ENCODE peak calls at places on chromosomes 4 and X, in seven cellular contexts. One of them, this sample, is unnamed.

GRCh38 chr4:6225469-6225868 is 25.1 kb upstream of the JAKMIP1 start:
- DNase-seq in NCI-H2171 treated with DMSO at 0.1 percent for 48 hours: no peak
- DNase-seq in GM23338: peak
- DNase-seq in stimulated activated CD8-positive, alpha-beta memory T cell treated with anti-CD3 and anti-CD28 coated beads, Interleukin-12 subunit alpha, Interleukin-12 subunit beta, amount 100 ng/mL, for 4 hours: no peak
- DNase-seq in naive thymus-derived CD4-positive, alpha-beta T cell: no peak
- DNase-seq in mesenchymal stem cell: peak
- DNase-seq in NCI-H2029 treated with DMSO at 0.1 percent for 48 hours: no peak
- DNase-seq in this sample: no peak

GRCh38 chr4:55794053-55794452 is 25.5 kb upstream of the EXOC1L start:
- DNase-seq in naive thymus-derived CD4-positive, alpha-beta T cell: no peak
- DNase-seq in mesenchymal stem cell: no peak
- DNase-seq in stimulated activated CD8-positive, alpha-beta memory T cell treated with anti-CD3 and anti-CD28 coated beads, Interleukin-12 subunit alpha, Interleukin-12 subunit beta, amount 100 ng/mL, for 4 hours: no peak
- DNase-seq in NCI-H2029 treated with DMSO at 0.1 percent for 48 hours: no peak
- DNase-seq in GM23338: peak
- DNase-seq in NCI-H2171 treated with DMSO at 0.1 percent for 48 hours: no peak
- DNase-seq in this sample: no peak

GRCh38 chr4:110632506-110633357 is 9.9 kb upstream of the PITX2 start:
- DNase-seq in naive thymus-derived CD4-positive, alpha-beta T cell: no peak
- DNase-seq in mesenchymal stem cell: peak
- DNase-seq in stimulated activated CD8-positive, alpha-beta memory T cell treated with anti-CD3 and anti-CD28 coated beads, Interleukin-12 subunit alpha, Interleukin-12 subunit beta, amount 100 ng/mL, for 4 hours: no peak
- DNase-seq in NCI-H2029 treated with DMSO at 0.1 percent for 48 hours: no peak
- DNase-seq in NCI-H2171 treated with DMSO at 0.1 percent for 48 hours: no peak
- DNase-seq in GM23338: peak
- DNase-seq in this sample: no peak

GRCh38 chr4:38173935-38174334 is 213.7 kb downstream of the PTTG2 start:
- DNase-seq in naive thymus-derived CD4-positive, alpha-beta T cell: no peak
- DNase-seq in GM23338: no peak
- DNase-seq in stimulated activated CD8-positive, alpha-beta memory T cell treated with anti-CD3 and anti-CD28 coated beads, Interleukin-12 subunit alpha, Interleukin-12 subunit beta, amount 100 ng/mL, for 4 hours: no peak
- DNase-seq in NCI-H2029 treated with DMSO at 0.1 percent for 48 hours: no peak
- DNase-seq in NCI-H2171 treated with DMSO at 0.1 percent for 48 hours: no peak
- DNase-seq in mesenchymal stem cell: no peak
- DNase-seq in this sample: no peak

GRCh38 chr4:38150021-38150671 is 189.9 kb downstream of the PTTG2 start:
- DNase-seq in mesenchymal stem cell: peak
- DNase-seq in NCI-H2029 treated with DMSO at 0.1 percent for 48 hours: no peak
- DNase-seq in stimulated activated CD8-positive, alpha-beta memory T cell treated with anti-CD3 and anti-CD28 coated beads, Interleukin-12 subunit alpha, Interleukin-12 subunit beta, amount 100 ng/mL, for 4 hours: no peak
- DNase-seq in NCI-H2171 treated with DMSO at 0.1 percent for 48 hours: no peak
- DNase-seq in GM23338: no peak
- DNase-seq in naive thymus-derived CD4-positive, alpha-beta T cell: no peak
- DNase-seq in this sample: no peak

GRCh38 chr4:88803600-88804096 is 106.0 kb upstream of the NAP1L5 start:
- DNase-seq in mesenchymal stem cell: peak
- DNase-seq in NCI-H2171 treated with DMSO at 0.1 percent for 48 hours: no peak
- DNase-seq in naive thymus-derived CD4-positive, alpha-beta T cell: no peak
- DNase-seq in stimulated activated CD8-positive, alpha-beta memory T cell treated with anti-CD3 and anti-CD28 coated beads, Interleukin-12 subunit alpha, Interleukin-12 subunit beta, amount 100 ng/mL, for 4 hours: no peak
- DNase-seq in NCI-H2029 treated with DMSO at 0.1 percent for 48 hours: no peak
- DNase-seq in GM23338: no peak
- DNase-seq in this sample: no peak

GRCh38 chr4:83074086-83074704 is 39.2 kb downstream of the COPS4 start:
- DNase-seq in stimulated activated CD8-positive, alpha-beta memory T cell treated with anti-CD3 and anti-CD28 coated beads, Interleukin-12 subunit alpha, Interleukin-12 subunit beta, amount 100 ng/mL, for 4 hours: no peak
- DNase-seq in mesenchymal stem cell: peak
- DNase-seq in NCI-H2171 treated with DMSO at 0.1 percent for 48 hours: peak
- DNase-seq in naive thymus-derived CD4-positive, alpha-beta T cell: peak
- DNase-seq in NCI-H2029 treated with DMSO at 0.1 percent for 48 hours: peak
- DNase-seq in GM23338: peak
- DNase-seq in this sample: no peak

GRCh38 chrX:11611161-11611560 is 54.6 kb downstream of the ARHGAP6 start:
- DNase-seq in GM23338: no peak
- DNase-seq in naive thymus-derived CD4-positive, alpha-beta T cell: no peak
- DNase-seq in NCI-H2171 treated with DMSO at 0.1 percent for 48 hours: no peak
- DNase-seq in stimulated activated CD8-positive, alpha-beta memory T cell treated with anti-CD3 and anti-CD28 coated beads, Interleukin-12 subunit alpha, Interleukin-12 subunit beta, amount 100 ng/mL, for 4 hours: no peak
- DNase-seq in NCI-H2029 treated with DMSO at 0.1 percent for 48 hours: no peak
- DNase-seq in mesenchymal stem cell: no peak
- DNase-seq in this sample: no peak

GRCh38 chr4:8524595-8525382 is 55.4 kb upstream of the GPR78 start:
- DNase-seq in mesenchymal stem cell: no peak
- DNase-seq in NCI-H2029 treated with DMSO at 0.1 percent for 48 hours: no peak
- DNase-seq in naive thymus-derived CD4-positive, alpha-beta T cell: no peak
- DNase-seq in stimulated activated CD8-positive, alpha-beta memory T cell treated with anti-CD3 and anti-CD28 coated beads, Interleukin-12 subunit alpha, Interleukin-12 subunit beta, amount 100 ng/mL, for 4 hours: no peak
- DNase-seq in NCI-H2171 treated with DMSO at 0.1 percent for 48 hours: no peak
- DNase-seq in GM23338: no peak
- DNase-seq in this sample: no peak

GRCh38 chr4:167168611-167169010 is 65.7 kb downstream of the SPOCK3 start:
- DNase-seq in mesenchymal stem cell: no peak
- DNase-seq in NCI-H2029 treated with DMSO at 0.1 percent for 48 hours: no peak
- DNase-seq in naive thymus-derived CD4-positive, alpha-beta T cell: no peak
- DNase-seq in GM23338: no peak
- DNase-seq in NCI-H2171 treated with DMSO at 0.1 percent for 48 hours: no peak
- DNase-seq in stimulated activated CD8-positive, alpha-beta memory T cell treated with anti-CD3 and anti-CD28 coated beads, Interleukin-12 subunit alpha, Interleukin-12 subunit beta, amount 100 ng/mL, for 4 hours: no peak
- DNase-seq in this sample: no peak

GRCh38 chr4:814312-814850 is 11.5 kb downstream of the CPLX1 start:
- DNase-seq in naive thymus-derived CD4-positive, alpha-beta T cell: no peak
- DNase-seq in NCI-H2171 treated with DMSO at 0.1 percent for 48 hours: no peak
- DNase-seq in stimulated activated CD8-positive, alpha-beta memory T cell treated with anti-CD3 and anti-CD28 coated beads, Interleukin-12 subunit alpha, Interleukin-12 subunit beta, amount 100 ng/mL, for 4 hours: no peak
- DNase-seq in mesenchymal stem cell: no peak
- DNase-seq in NCI-H2029 treated with DMSO at 0.1 percent for 48 hours: no peak
- DNase-seq in GM23338: no peak
- DNase-seq in this sample: no peak

GRCh38 chr4:183626168-183626567 is 32.8 kb downstream of the RWDD4 start:
- DNase-seq in naive thymus-derived CD4-positive, alpha-beta T cell: no peak
- DNase-seq in NCI-H2171 treated with DMSO at 0.1 percent for 48 hours: no peak
- DNase-seq in GM23338: no peak
- DNase-seq in mesenchymal stem cell: no peak
- DNase-seq in NCI-H2029 treated with DMSO at 0.1 percent for 48 hours: no peak
- DNase-seq in stimulated activated CD8-positive, alpha-beta memory T cell treated with anti-CD3 and anti-CD28 coated beads, Interleukin-12 subunit alpha, Interleukin-12 subunit beta, amount 100 ng/mL, for 4 hours: no peak
- DNase-seq in this sample: no peak

GRCh38 chr4:139647184-139647583 is 18.4 kb upstream of the MGST2 start:
- DNase-seq in stimulated activated CD8-positive, alpha-beta memory T cell treated with anti-CD3 and anti-CD28 coated beads, Interleukin-12 subunit alpha, Interleukin-12 subunit beta, amount 100 ng/mL, for 4 hours: no peak
- DNase-seq in GM23338: no peak
- DNase-seq in NCI-H2171 treated with DMSO at 0.1 percent for 48 hours: no peak
- DNase-seq in naive thymus-derived CD4-positive, alpha-beta T cell: no peak
- DNase-seq in NCI-H2029 treated with DMSO at 0.1 percent for 48 hours: no peak
- DNase-seq in mesenchymal stem cell: no peak
- DNase-seq in this sample: no peak

GRCh38 chrX:152895121-152895520 is 2.7 kb upstream of the ZNF185 start:
- DNase-seq in stimulated activated CD8-positive, alpha-beta memory T cell treated with anti-CD3 and anti-CD28 coated beads, Interleukin-12 subunit alpha, Interleukin-12 subunit beta, amount 100 ng/mL, for 4 hours: no peak
- DNase-seq in NCI-H2029 treated with DMSO at 0.1 percent for 48 hours: no peak
- DNase-seq in GM23338: no peak
- DNase-seq in mesenchymal stem cell: no peak
- DNase-seq in NCI-H2171 treated with DMSO at 0.1 percent for 48 hours: no peak
- DNase-seq in naive thymus-derived CD4-positive, alpha-beta T cell: no peak
- DNase-seq in this sample: no peak

GRCh38 chrX:41005445-41005992 is 79.7 kb upstream of the USP9X start:
- DNase-seq in GM23338: peak
- DNase-seq in NCI-H2029 treated with DMSO at 0.1 percent for 48 hours: no peak
- DNase-seq in naive thymus-derived CD4-positive, alpha-beta T cell: no peak
- DNase-seq in stimulated activated CD8-positive, alpha-beta memory T cell treated with anti-CD3 and anti-CD28 coated beads, Interleukin-12 subunit alpha, Interleukin-12 subunit beta, amount 100 ng/mL, for 4 hours: no peak
- DNase-seq in NCI-H2171 treated with DMSO at 0.1 percent for 48 hours: no peak
- DNase-seq in mesenchymal stem cell: no peak
- DNase-seq in this sample: no peak

GRCh38 chr4:16289872-16290554 is 63.7 kb upstream of the TAPT1 start:
- DNase-seq in stimulated activated CD8-positive, alpha-beta memory T cell treated with anti-CD3 and anti-CD28 coated beads, Interleukin-12 subunit alpha, Interleukin-12 subunit beta, amount 100 ng/mL, for 4 hours: no peak
- DNase-seq in naive thymus-derived CD4-positive, alpha-beta T cell: no peak
- DNase-seq in NCI-H2171 treated with DMSO at 0.1 percent for 48 hours: peak
- DNase-seq in NCI-H2029 treated with DMSO at 0.1 percent for 48 hours: peak
- DNase-seq in GM23338: peak
- DNase-seq in mesenchymal stem cell: peak
- DNase-seq in this sample: no peak

GRCh38 chrX:41180194-41180902 is 95.1 kb downstream of the USP9X start:
- DNase-seq in NCI-H2029 treated with DMSO at 0.1 percent for 48 hours: no peak
- DNase-seq in stimulated activated CD8-positive, alpha-beta memory T cell treated with anti-CD3 and anti-CD28 coated beads, Interleukin-12 subunit alpha, Interleukin-12 subunit beta, amount 100 ng/mL, for 4 hours: peak
- DNase-seq in mesenchymal stem cell: peak
- DNase-seq in naive thymus-derived CD4-positive, alpha-beta T cell: peak
- DNase-seq in NCI-H2171 treated with DMSO at 0.1 percent for 48 hours: peak
- DNase-seq in GM23338: peak
- DNase-seq in this sample: peak

GRCh38 chr4:185541251-185541671 is 6.0 kb upstream of the PDLIM3 start:
- DNase-seq in mesenchymal stem cell: no peak
- DNase-seq in NCI-H2171 treated with DMSO at 0.1 percent for 48 hours: no peak
- DNase-seq in naive thymus-derived CD4-positive, alpha-beta T cell: no peak
- DNase-seq in stimulated activated CD8-positive, alpha-beta memory T cell treated with anti-CD3 and anti-CD28 coated beads, Interleukin-12 subunit alpha, Interleukin-12 subunit beta, amount 100 ng/mL, for 4 hours: no peak
- DNase-seq in GM23338: no peak
- DNase-seq in NCI-H2029 treated with DMSO at 0.1 percent for 48 hours: no peak
- DNase-seq in this sample: peak

GRCh38 chrX:1673337-1673736 is 58.5 kb downstream of the ASMT start:
- DNase-seq in stimulated activated CD8-positive, alpha-beta memory T cell treated with anti-CD3 and anti-CD28 coated beads, Interleukin-12 subunit alpha, Interleukin-12 subunit beta, amount 100 ng/mL, for 4 hours: no peak
- DNase-seq in mesenchymal stem cell: no peak
- DNase-seq in NCI-H2029 treated with DMSO at 0.1 percent for 48 hours: no peak
- DNase-seq in naive thymus-derived CD4-positive, alpha-beta T cell: peak
- DNase-seq in GM23338: peak
- DNase-seq in NCI-H2171 treated with DMSO at 0.1 percent for 48 hours: no peak
- DNase-seq in this sample: no peak